ENCODE peak calls at places on chromosomes 1 and 21, in four cellular contexts. I is lung; K is activated T-helper 1 cell treated with anti-CD3 and anti-CD28 coated beads, Interleukin-12 subunit alpha, Interleukin-12 subunit beta, Interleukin-2, Interleukin-4 antibody, amounts not matched to agents 30 ng/mL and 10 ng/mL and 1 ng/mL, durations not matched to agents 14 hours and 24 hours and 36 hours; B is omental fat pad. P is an unnamed sample.

GRCh38 chr1:234093741-234094140 is 189.3 kb downstream of the SLC35F3 start:
- DNase-seq in I (no peak), K (no peak), B (no peak), P (no peak)

GRCh38 chr1:37765937-37766664 is 1.2 kb upstream of the EPHA10 start:
- DNase-seq in B (no peak), I (no peak), K (no peak), P (no peak)

GRCh38 chr1:241310451-241310850 is 46.6 kb downstream of the RGS7 start:
- DNase-seq in I (no peak), B (no peak), K (no peak), P (no peak)

GRCh38 chr1:82446955-82447354 is 646.2 kb downstream of the ADGRL2 start:
- DNase-seq in B (no peak), K (no peak), I (no peak), P (no peak)

GRCh38 chr1:162223488-162223887 is 153.2 kb downstream of the SPATA46 start:
- DNase-seq in B (no peak), I (no peak), K (no peak), P (no peak)

GRCh38 chr1:208921259-208921658 is 662.3 kb upstream of the CAMK1G start:
- DNase-seq in K (no peak), B (no peak), I (no peak), P (no peak)

GRCh38 chr1:80101159-80101558 is 1094.6 kb upstream of the ADGRL4 start:
- DNase-seq in I (no peak), K (no peak), B (no peak), P (no peak)

GRCh38 chr1:232628335-232629214 is 1.4 kb downstream of the SIPA1L2 start:
- DNase-seq in I (no peak), K (no peak), B (no peak), P (no peak)

GRCh38 chr1:55214214-55214902 is 806 bp downstream of the USP24 start:
- DNase-seq in K (peak; percentile 30), I (peak; percentile 49), B (no peak), P (no peak)

GRCh38 chr1:66108624-66109023 is 315.9 kb downstream of the PDE4B start:
- DNase-seq in I (no peak), K (no peak), B (no peak), P (no peak)

GRCh38 chr21:37871121-37871862 is 45.0 kb downstream of the KCNJ6 start:
- DNase-seq in B (no peak), I (no peak), K (no peak), P (no peak)

GRCh38 chr1:99490031-99490430 is 155.9 kb upstream of the PALMD start:
- DNase-seq in I (no peak), K (no peak), B (no peak), P (no peak)

GRCh38 chr1:100512803-100513352 is 25.1 kb upstream of the GPR88 start:
- DNase-seq in I (no peak), K (no peak), B (no peak), P (no peak)

GRCh38 chr1:180505732-180506335 is 3.5 kb upstream of the ACBD6 start:
- DNase-seq in I (no peak), K (no peak), B (no peak), P (no peak)

GRCh38 chr1:48670234-48671020 is 106.3 kb downstream of the BEND5 start:
- DNase-seq in K (no peak), I (no peak), B (no peak), P (no peak)

GRCh38 chr1:36464605-36465393 is 615 bp upstream of the MRPS15 start:
- DNase-seq in I (no peak), B (no peak), K (no peak), P (no peak)

GRCh38 chr1:26853600-26853999 is 9.3 kb upstream of the SFN start:
- DNase-seq in K (no peak), B (no peak), I (no peak), P (no peak)

GRCh38 chr1:197180252-197180878 is 33.9 kb upstream of the ASPM start:
- DNase-seq in B (no peak), I (no peak), K (no peak), P (no peak)

GRCh38 chr1:207088731-207089626 is at the start of gene C4BPB:
- DNase-seq in B (no peak), I (no peak), K (peak; percentile 46), P (no peak)

GRCh38 chr1:184771190-184771691 is 16.6 kb upstream of the EDEM3 start:
- DNase-seq in K (no peak), B (no peak), I (no peak), P (no peak)

GRCh38 chr1:14853518-14853917 is 255.0 kb downstream of the KAZN start:
- DNase-seq in K (no peak), I (no peak), B (no peak), P (no peak)

GRCh38 chr1:40931601-40932000 is 47.9 kb upstream of the CTPS1 start:
- DNase-seq in K (no peak), I (no peak), B (no peak), P (no peak)

GRCh38 chr1:76073471-76073870 is 1.1 kb upstream of the ST6GALNAC3 start:
- DNase-seq in I (no peak), B (no peak), K (no peak), P (no peak)

GRCh38 chr1:13823126-13823880 is 123.3 kb downstream of the PRDM2 start:
- DNase-seq in B (no peak), I (no peak), K (no peak), P (no peak)

GRCh38 chr1:30652151-30652915 is 71.1 kb downstream of the MATN1 start:
- DNase-seq in K (no peak), B (no peak), I (no peak), P (no peak)

GRCh38 chr1:41673355-41673754 is 188.9 kb upstream of the EDN2 start:
- DNase-seq in K (peak; percentile 57), B (no peak), I (no peak), P (peak; percentile 29)

GRCh38 chr1:45275054-45275453 is 51.6 kb upstream of the HPDL start:
- DNase-seq in K (no peak), B (no peak), I (no peak), P (no peak)

P was measured in GDM1.